ENCODE peak calls at places on chromosome 22, in six cellular contexts. Q is left ventricle myocardium inferior, P is osteocyte, F is WTC11, K is astrocyte of the spinal cord, V is hepatocyte. L is an unnamed sample.

GRCh38 chr22:32590556-32590955 is 115.9 kb downstream of the FBXO7 start:
- DNase-seq in V (no peak), Q (no peak), K (peak), F (no peak), P (no peak), L (no peak)

GRCh38 chr22:19109198-19110063 is 12.8 kb downstream of the DGCR2 start:
- DNase-seq in F (no peak), V (peak), Q (no peak), K (peak), P (no peak), L (no peak)

GRCh38 chr22:46335201-46336118 is at the start of gene TRMU:
- DNase-seq in Q (peak), P (peak), K (peak), V (peak), F (peak), L (peak)

GRCh38 chr22:23781533-23781932 is 5.2 kb upstream of the SMARCB1 start:
- DNase-seq in V (peak), Q (no peak), P (no peak), K (peak), F (no peak), L (no peak)

GRCh38 chr22:46433318-46433717 is 97.8 kb downstream of the TRMU start:
- DNase-seq in Q (no peak), V (no peak), F (peak), P (no peak), K (no peak), L (peak)

GRCh38 chr22:35464399-35464798 is 64.5 kb downstream of the MCM5 start:
- DNase-seq in P (no peak), V (no peak), F (no peak), Q (no peak), K (no peak), L (no peak)

GRCh38 chr22:43900206-43900605 is 8.4 kb upstream of the PNPLA5 start:
- DNase-seq in P (no peak), V (no peak), Q (no peak), K (no peak), F (no peak), L (no peak)

GRCh38 chr22:23163665-23164064 is 16.6 kb upstream of the BCR start:
- DNase-seq in Q (peak), P (no peak), V (no peak), K (no peak), F (no peak), L (no peak)

GRCh38 chr22:32501797-32502290 is 27.2 kb downstream of the FBXO7 start:
- DNase-seq in Q (no peak), K (no peak), V (no peak), F (no peak), P (no peak), L (no peak)

GRCh38 chr22:48760481-48761238 is 1067.0 kb downstream of the BRD1 start:
- DNase-seq in F (peak), Q (no peak), K (no peak), V (peak), P (peak), L (no peak)

GRCh38 chr22:17171016-17171312 is 11.9 kb upstream of the HDHD5 start:
- DNase-seq in V (no peak), Q (no peak), P (no peak), F (no peak), K (no peak), L (no peak)
- TF ChIP-seq CTCF in V (no peak), Q (no peak), P (no peak), F (no peak), K (peak), L (no peak)

GRCh38 chr22:50169774-50170341 is 673 bp upstream of the PANX2 start:
- DNase-seq in Q (no peak), V (peak), P (no peak), K (no peak), F (no peak), L (peak)
- TF ChIP-seq CTCF in Q (no peak), V (no peak), P (no peak), K (no peak), F (no peak), L (no peak)

GRCh38 chr22:41676134-41676533 is 12.5 kb downstream of the SNU13 start:
- DNase-seq in Q (no peak), K (no peak), P (no peak), V (no peak), F (no peak), L (peak)

GRCh38 chr22:41674941-41675340 is 13.7 kb downstream of the SNU13 start:
- DNase-seq in Q (no peak), K (no peak), F (no peak), P (no peak), V (no peak), L (no peak)

GRCh38 chr22:41668971-41669911 is 19.4 kb downstream of the SNU13 start:
- DNase-seq in F (no peak), V (no peak), K (peak), Q (no peak), P (no peak), L (no peak)

GRCh38 chr22:41672780-41673509 is 15.7 kb downstream of the SNU13 start:
- DNase-seq in F (no peak), Q (no peak), P (no peak), K (no peak), V (peak), L (no peak)
- TF ChIP-seq CTCF in F (no peak), Q (peak), P (peak), K (peak), V (peak), L (no peak)

DNA sequence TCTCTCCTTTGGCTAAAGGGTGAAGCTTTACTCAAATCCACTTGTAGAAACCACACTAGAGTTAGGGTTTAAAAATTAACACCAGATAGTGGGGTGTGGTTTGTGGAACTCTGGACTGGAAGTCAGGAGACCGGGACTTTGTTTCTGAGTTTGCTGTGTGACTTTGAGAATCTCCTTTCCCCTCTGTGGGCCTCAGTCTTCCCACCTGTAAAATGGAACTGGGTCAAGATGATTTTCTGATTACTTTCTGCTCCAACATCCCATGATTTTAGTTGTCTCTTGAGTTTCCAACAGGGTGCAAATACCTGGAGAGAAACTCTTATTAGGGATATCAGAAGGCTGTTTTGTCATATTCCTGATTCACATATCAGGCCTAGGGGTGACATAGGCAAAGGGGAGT is 301.0 kb downstream of the MIAT start:
- DNase-seq in P (no peak), K (no peak), Q (no peak), V (no peak), F (no peak), L (no peak)
- TF ChIP-seq CTCF in P (no peak), K (no peak), Q (no peak), V (no peak), F (no peak), L (no peak)

GRCh38 chr22:37281646-37282384 is 493 bp upstream of the CYTH4 start:
- DNase-seq in K (no peak), P (no peak), V (no peak), Q (no peak), F (no peak), L (no peak)

GRCh38 chr22:37282385-37282677 is at the start of gene CYTH4:
- DNase-seq in Q (peak), V (no peak), P (no peak), K (no peak), F (no peak), L (peak)

GRCh38 chr22:37284126-37284806 is 2.0 kb downstream of the CYTH4 start:
- DNase-seq in K (no peak), F (no peak), P (no peak), V (no peak), Q (no peak), L (no peak)

GRCh38 chr22:37284807-37285355 is 2.6 kb downstream of the CYTH4 start:
- DNase-seq in V (no peak), K (no peak), Q (peak), P (no peak), F (no peak), L (peak)

DNA sequence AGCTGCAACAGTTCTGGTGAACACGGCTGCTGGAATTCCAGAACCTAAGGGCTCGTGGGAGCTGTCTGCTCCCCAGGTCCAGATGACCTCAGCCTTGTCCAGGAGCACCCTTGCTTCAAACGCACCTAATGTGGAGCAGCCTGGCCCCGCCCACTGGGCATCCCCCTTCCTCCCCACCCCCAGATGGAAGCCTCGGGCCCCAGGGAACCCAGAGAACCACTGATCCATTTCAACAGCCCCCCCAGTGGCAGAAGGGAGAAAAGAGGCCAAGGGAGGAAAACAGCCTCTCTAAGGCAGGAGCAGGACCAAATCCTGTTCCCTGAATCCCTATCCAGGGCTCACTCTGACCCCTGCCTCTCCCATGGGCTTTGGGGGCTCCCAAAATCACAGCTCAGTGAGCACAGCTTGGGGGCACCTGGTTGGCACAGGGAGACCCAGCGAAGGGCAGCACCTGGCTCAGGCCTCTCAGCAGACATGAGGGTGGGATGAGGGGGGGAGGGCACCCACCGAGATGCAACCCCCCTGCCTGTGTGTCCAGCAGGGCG is 1.2 kb downstream of the CYTH4 start:
- DNase-seq in Q (no peak), F (no peak), P (no peak), K (no peak), V (no peak), L (peak)
- TF ChIP-seq CTCF in Q (no peak), F (no peak), P (no peak), K (peak), V (no peak), L (no peak)

GRCh38 chr22:21051836-21052400 is 6.2 kb downstream of the LRRC74B start:
- DNase-seq in K (no peak), Q (no peak), F (no peak), P (no peak), V (no peak), L (no peak)
- TF ChIP-seq CTCF in K (no peak), Q (no peak), F (no peak), P (no peak), V (no peak), L (no peak)